ENCODE peak calls at places on chromosomes 3 and 15, in seven cellular contexts. X, N, B, T, Y, F and R are unnamed samples.

GRCh38 chr15:34049096-34049495 is 10.1 kb upstream of the AVEN start:
- DNase-seq in X (peak), N (no peak), B (no peak), T (no peak), Y (no peak), F (no peak), R (no peak)

GRCh38 chr3:119497824-119498187 is 541 bp upstream of the TIMMDC1 start:
- DNase-seq in X (peak), N (peak), B (peak), T (no peak), Y (peak), F (peak), R (peak)

GRCh38 chr3:106025151-106025722 is 156.4 kb upstream of the CBLB start:
- DNase-seq in X (no peak), N (peak), B (no peak), T (no peak), Y (no peak), F (no peak), R (peak)

GRCh38 chr3:37712918-37713819 is 148.5 kb upstream of the CTDSPL start:
- DNase-seq in X (peak), N (no peak), B (no peak), T (no peak), Y (no peak), F (peak), R (no peak)

GRCh38 chr3:13145826-13146642 is 72.8 kb upstream of the IQSEC1 start:
- DNase-seq in X (no peak), N (no peak), B (no peak), T (no peak), Y (peak), F (no peak), R (no peak)

GRCh38 chr3:187922704-187923393 is 177.6 kb upstream of the BCL6 start:
- DNase-seq in X (no peak), N (no peak), B (peak), T (no peak), Y (no peak), F (no peak), R (no peak)

GRCh38 chr15:41796457-41796856 is 22.2 kb downstream of the MAPKBP1 start:
- DNase-seq in X (no peak), N (no peak), B (no peak), T (no peak), Y (no peak), F (no peak), R (no peak)

GRCh38 chr15:38588672-38589071 is 24.1 kb upstream of the RASGRP1 start:
- DNase-seq in X (no peak), N (no peak), B (peak), T (no peak), Y (no peak), F (no peak), R (no peak)

GRCh38 chr15:39016706-39017105 is 452.1 kb upstream of the RASGRP1 start:
- DNase-seq in X (no peak), N (no peak), B (no peak), T (no peak), Y (no peak), F (no peak), R (no peak)

GRCh38 chr15:61118885-61119284 is 110.2 kb downstream of the RORA start:
- DNase-seq in X (peak), N (no peak), B (no peak), T (no peak), Y (no peak), F (peak), R (no peak)

GRCh38 chr15:43777293-43777819 is 590 bp upstream of the ELL3 start:
- DNase-seq in X (peak), N (peak), B (peak), T (peak), Y (peak), F (peak), R (peak)

GRCh38 chr15:97653896-97654295 is 306.6 kb upstream of the ARRDC4 start:
- DNase-seq in X (no peak), N (no peak), B (no peak), T (no peak), Y (no peak), F (no peak), R (no peak)

GRCh38 chr15:48766196-48766595 is 44.7 kb downstream of the CEP152 start:
- DNase-seq in X (no peak), N (peak), B (no peak), T (no peak), Y (no peak), F (no peak), R (peak)

GRCh38 chr3:69411331-69411730 is 25.4 kb upstream of the FRMD4B start:
- DNase-seq in X (no peak), N (no peak), B (no peak), T (no peak), Y (no peak), F (no peak), R (no peak)

GRCh38 chr15:44636976-44637375 is 26.5 kb downstream of the SPG11 start:
- DNase-seq in X (no peak), N (no peak), B (no peak), T (no peak), Y (no peak), F (no peak), R (no peak)

GRCh38 chr3:169430687-169431404 is 232.7 kb downstream of the MECOM start:
- DNase-seq in X (peak), N (peak), B (no peak), T (peak), Y (no peak), F (no peak), R (peak)

GRCh38 chr3:158802399-158803023 is 657 bp downstream of the MFSD1 start:
- DNase-seq in X (no peak), N (no peak), B (peak), T (peak), Y (no peak), F (no peak), R (no peak)

GRCh38 chr3:2511356-2511755 is 412.7 kb downstream of the CNTN4 start:
- DNase-seq in X (no peak), N (no peak), B (no peak), T (no peak), Y (no peak), F (peak), R (no peak)

GRCh38 chr15:91548588-91548987 is 304.9 kb upstream of the SLCO3A1 start:
- DNase-seq in X (no peak), N (no peak), B (no peak), T (no peak), Y (no peak), F (no peak), R (no peak)

GRCh38 chr3:38617586-38617985 is 31.9 kb downstream of the SCN5A start:
- DNase-seq in X (no peak), N (no peak), B (no peak), T (no peak), Y (no peak), F (no peak), R (no peak)

GRCh38 chr3:69212411-69213160 is 90.2 kb upstream of the LMOD3 start:
- DNase-seq in X (no peak), N (no peak), B (no peak), T (no peak), Y (no peak), F (no peak), R (no peak)

GRCh38 chr3:100265016-100265415 is 4.2 kb downstream of the TBC1D23 start:
- DNase-seq in X (no peak), N (no peak), B (no peak), T (no peak), Y (no peak), F (no peak), R (no peak)

GRCh38 chr15:75177360-75178071 is 24.2 kb upstream of the C15orf39 start:
- DNase-seq in X (no peak), N (no peak), B (no peak), T (no peak), Y (no peak), F (no peak), R (no peak)

GRCh38 chr3:183895296-183895695 is 10.6 kb upstream of the PARL start:
- DNase-seq in X (peak), N (no peak), B (peak), T (peak), Y (no peak), F (peak), R (peak)

GRCh38 chr3:57192028-57192427 is 7.8 kb downstream of the HESX1 start:
- DNase-seq in X (no peak), N (no peak), B (no peak), T (no peak), Y (no peak), F (no peak), R (no peak)

GRCh38 chr3:184656991-184657669 is 54.7 kb downstream of the MAGEF1 start:
- DNase-seq in X (peak), N (no peak), B (no peak), T (no peak), Y (no peak), F (no peak), R (no peak)

GRCh38 chr3:133930341-133930933 is 34.8 kb upstream of the RAB6B start:
- DNase-seq in X (peak), N (no peak), B (peak), T (peak), Y (no peak), F (peak), R (no peak)

GRCh38 chr3:152269423-152270144 is 855 bp downstream of the MBNL1 start:
- DNase-seq in X (peak), N (peak), B (peak), T (peak), Y (peak), F (peak), R (peak)

GRCh38 chr3:100783619-100784018 is 74.3 kb downstream of the TFG start:
- DNase-seq in X (no peak), N (no peak), B (no peak), T (no peak), Y (no peak), F (no peak), R (no peak)

GRCh38 chr15:45307230-45307924 is 55.3 kb downstream of the SLC28A2 start:
- DNase-seq in X (no peak), N (no peak), B (peak), T (peak), Y (no peak), F (peak), R (no peak)

GRCh38 chr3:108862865-108863798 is 40.5 kb downstream of the TRAT1 start:
- DNase-seq in X (peak), N (no peak), B (no peak), T (no peak), Y (no peak), F (no peak), R (no peak)

GRCh38 chr3:82308755-82309154 is 547.3 kb upstream of the GBE1 start:
- DNase-seq in X (no peak), N (no peak), B (no peak), T (no peak), Y (no peak), F (no peak), R (no peak)

GRCh38 chr3:82306189-82306588 is 544.7 kb upstream of the GBE1 start:
- DNase-seq in X (no peak), N (no peak), B (no peak), T (no peak), Y (no peak), F (no peak), R (no peak)

DNA sequence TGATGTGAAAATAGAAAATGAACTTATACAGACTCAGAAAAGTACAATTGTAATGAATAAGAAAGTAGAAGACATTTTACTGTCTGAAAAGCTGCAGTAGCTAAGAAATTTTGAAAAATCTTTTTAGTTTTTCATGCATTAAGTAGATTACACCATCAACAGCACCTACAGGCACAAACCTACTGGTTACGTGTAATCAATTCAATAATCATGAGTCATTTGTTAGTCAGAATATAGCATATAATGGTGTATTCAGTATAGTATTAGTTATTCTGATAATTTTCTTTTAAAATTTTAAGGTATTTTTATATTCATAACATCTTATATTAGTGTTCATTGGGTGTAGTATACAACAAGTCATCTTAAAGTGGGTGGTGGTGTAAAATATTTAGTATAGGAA is 550.5 kb upstream of the GBE1 start:
- DNase-seq in X (no peak), N (no peak), B (no peak), T (no peak), Y (no peak), F (no peak), R (no peak)
- H3K27ac ChIP-seq in X (no peak), N (no peak), B (no peak), T (no peak), Y (no peak), F (no peak), R (no peak)

DNA sequence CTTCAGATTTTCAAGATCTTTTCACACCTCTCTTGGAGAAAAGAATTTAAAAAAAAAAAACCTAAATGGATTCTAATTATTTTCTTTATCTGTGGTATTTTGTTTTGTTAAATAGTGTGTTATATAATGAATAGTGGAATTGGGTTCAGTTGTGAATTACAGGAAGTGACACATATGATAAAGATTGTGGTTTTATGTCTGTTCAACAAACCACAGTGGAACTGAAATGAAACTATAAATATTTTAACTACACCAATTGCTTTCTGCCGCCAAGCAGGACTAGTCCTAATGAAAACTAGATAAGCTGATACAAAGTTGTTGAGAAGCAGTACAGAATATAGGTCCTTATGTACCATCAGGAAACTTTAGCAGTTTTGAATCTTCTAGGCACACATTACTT is 121.6 kb downstream of the UBE2E2 start:
- DNase-seq in X (peak), N (no peak), B (no peak), T (peak), Y (no peak), F (no peak), R (no peak)
- H3K4me3 ChIP-seq in X (no peak), N (no peak), B (no peak), T (peak), Y (no peak), F (no peak), R (no peak)

DNA sequence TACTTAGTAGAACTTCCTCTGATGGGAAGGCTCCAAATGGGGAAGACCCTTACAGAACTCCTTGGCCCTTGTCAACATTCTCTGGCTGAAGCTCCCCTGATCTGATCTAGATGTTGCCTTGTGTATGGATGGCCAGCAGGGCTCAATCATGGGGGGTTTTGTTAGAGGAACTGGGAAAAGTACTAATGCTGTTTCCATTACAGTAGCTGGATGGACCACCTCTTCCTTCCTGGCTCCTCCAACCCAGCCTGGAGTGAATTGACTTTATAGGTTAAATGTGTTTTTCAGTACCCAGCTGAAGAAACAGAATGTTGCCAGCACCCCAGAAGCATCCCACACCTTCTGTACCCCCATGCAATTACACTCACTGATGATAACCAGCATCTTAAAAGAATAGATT is 22.7 kb upstream of the CLEC3B start:
- DNase-seq in X (no peak), N (no peak), B (no peak), T (no peak), Y (no peak), F (no peak), R (no peak)
- H3K27ac ChIP-seq in X (no peak), N (no peak), B (no peak), T (no peak), Y (no peak), F (no peak), R (no peak)

GRCh38 chr3:197025736-197026480 is 3.7 kb downstream of the MELTF start:
- DNase-seq in X (no peak), N (no peak), B (no peak), T (no peak), Y (no peak), F (no peak), R (no peak)

GRCh38 chr3:197024881-197025735 is 4.5 kb downstream of the MELTF start:
- DNase-seq in X (no peak), N (no peak), B (no peak), T (no peak), Y (no peak), F (no peak), R (no peak)

GRCh38 chr3:197022405-197023231 is 7.0 kb downstream of the MELTF start:
- DNase-seq in X (peak), N (no peak), B (peak), T (peak), Y (peak), F (no peak), R (no peak)

GRCh38 chr3:197023241-197023997 is 6.2 kb downstream of the MELTF start:
- DNase-seq in X (no peak), N (no peak), B (peak), T (peak), Y (peak), F (no peak), R (no peak)

GRCh38 chr3:197023998-197024651 is 5.5 kb downstream of the MELTF start:
- DNase-seq in X (no peak), N (no peak), B (peak), T (no peak), Y (no peak), F (no peak), R (no peak)
- H3K4me3 ChIP-seq in X (no peak), N (no peak), B (peak), T (peak), Y (no peak), F (no peak), R (no peak)

GRCh38 chr3:58520403-58520784 is 16.6 kb downstream of the ACOX2 start:
- DNase-seq in X (no peak), N (no peak), B (no peak), T (no peak), Y (no peak), F (no peak), R (no peak)
- H3K27ac ChIP-seq in X (no peak), N (no peak), B (no peak), T (no peak), Y (no peak), F (no peak), R (no peak)

GRCh38 chr3:16937421-16937820 is 52.7 kb downstream of the PLCL2 start:
- DNase-seq in X (no peak), N (no peak), B (no peak), T (no peak), Y (no peak), F (no peak), R (no peak)
- H3K4me3 ChIP-seq in X (no peak), N (no peak), B (no peak), T (no peak), Y (no peak), F (no peak), R (no peak)

DNA sequence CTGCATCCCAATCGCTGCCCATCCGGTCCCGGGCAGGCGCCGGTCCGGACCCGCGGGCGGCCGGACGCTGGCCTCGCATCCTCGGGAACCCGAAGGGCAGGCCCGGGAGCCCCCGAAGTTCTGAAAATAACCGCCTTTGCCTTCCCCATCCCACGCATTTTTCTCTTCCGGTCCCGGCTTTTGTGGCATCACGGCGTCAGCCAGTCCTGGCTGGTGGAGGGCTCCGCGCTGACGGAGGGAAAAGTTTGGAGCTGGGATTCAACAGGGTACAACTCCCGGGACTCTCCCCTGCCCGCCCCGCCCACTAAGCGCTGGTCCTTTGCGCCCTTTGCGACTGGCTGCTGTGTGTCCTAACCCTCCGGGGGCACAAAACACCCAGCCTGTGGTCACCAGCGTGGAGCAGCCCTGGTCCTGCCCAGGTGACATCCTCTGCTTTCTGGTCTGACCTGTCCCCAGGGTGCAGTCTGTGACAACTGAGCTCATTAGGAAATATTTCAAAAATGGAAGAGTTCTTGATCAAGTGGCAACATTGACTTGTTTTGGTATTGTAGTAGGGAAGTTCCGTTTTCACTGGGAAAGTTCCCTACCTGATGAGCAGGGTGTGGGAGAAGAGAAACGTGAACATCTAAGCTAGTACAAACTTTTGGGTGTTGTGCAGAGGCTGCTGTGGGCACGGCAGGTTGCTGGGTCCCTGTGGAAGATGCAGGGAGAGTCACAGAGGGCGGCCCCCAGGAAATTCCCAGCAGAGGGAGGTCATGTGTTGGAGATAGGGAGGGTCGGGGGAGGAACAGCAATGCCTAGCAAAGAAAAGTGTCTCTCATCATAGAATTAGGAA is 754 bp downstream of the ARNT2 start:
- DNase-seq in X (peak), N (no peak), B (no peak), T (no peak), Y (no peak), F (peak), R (peak)
- H3K27ac ChIP-seq in X (no peak), N (peak), B (no peak), T (no peak), Y (peak), F (peak), R (peak)